ENCODE peak calls at places on chromosome 11, in ten cellular contexts. Y is stimulated activated effector memory CD8-positive, alpha-beta T cell treated with anti-CD3 and anti-CD28 coated beads, Interleukin-12 subunit alpha, Interleukin-12 subunit beta, amount 100 ng/mL, for 72 hours; F is AG04450; I is uterus; H is iPS-NIHi11; D is T-helper 2 cell; Z is stomach; S is cerebellar nuclear complex; W is NCI-H748 treated with DMSO at 0.1 percent for 48 hours; C is NB4. J is an unnamed sample.

GRCh38 chr11:44607987-44608386 is 42.5 kb downstream of the CD82 start:
- DNase-seq in S (no peak), W (no peak), Y (no peak), I (no peak), D (no peak), Z (no peak), C (no peak), H (no peak), F (no peak), J (no peak)

GRCh38 chr11:17805043-17805442 is 70.5 kb downstream of the KCNC1 start:
- DNase-seq in Y (no peak), Z (no peak), H (no peak), D (no peak), I (no peak), C (no peak), F (no peak), W (no peak), S (no peak), J (no peak)

GRCh38 chr11:7892059-7892699 is 38.9 kb downstream of the OR10A6 start:
- DNase-seq in H (no peak), Y (no peak), F (peak), W (no peak), I (no peak), Z (no peak), D (no peak), S (no peak), C (peak), J (no peak)

GRCh38 chr11:61498767-61499341 is 9.7 kb upstream of the LRRC10B start:
- DNase-seq in H (no peak), I (no peak), S (no peak), W (no peak), C (no peak), Y (no peak), D (no peak), Z (no peak), F (no peak), J (no peak)

GRCh38 chr11:4095509-4096230 is 1.1 kb downstream of the RRM1 start:
- DNase-seq in H (no peak), Y (no peak), F (no peak), I (no peak), C (peak), D (no peak), S (no peak), W (no peak), Z (no peak), J (no peak)

GRCh38 chr11:78647986-78648875 is 73.6 kb upstream of the NARS2 start:
- DNase-seq in H (no peak), C (no peak), W (peak), D (no peak), I (no peak), F (no peak), Y (no peak), S (no peak), Z (no peak), J (no peak)

GRCh38 chr11:68047437-68048290 is 8.8 kb downstream of the TCIRG1 start:
- DNase-seq in Y (no peak), Z (no peak), H (no peak), S (no peak), D (no peak), I (no peak), W (no peak), F (no peak), C (no peak), J (no peak)

GRCh38 chr11:94602430-94603372 is 35.5 kb downstream of the PIWIL4 start:
- DNase-seq in S (no peak), Z (peak), Y (no peak), H (no peak), W (no peak), D (no peak), C (peak), I (peak), F (peak), J (no peak)

GRCh38 chr11:12827929-12828812 is 153.9 kb downstream of the TEAD1 start:
- DNase-seq in H (peak), C (peak), D (no peak), Z (peak), W (peak), F (no peak), Y (no peak), I (no peak), S (no peak), J (no peak)

GRCh38 chr11:24872912-24873311 is 376.1 kb downstream of the LUZP2 start:
- DNase-seq in W (no peak), I (no peak), C (no peak), S (no peak), Y (no peak), H (no peak), D (no peak), F (no peak), Z (no peak), J (no peak)

GRCh38 chr11:20529757-20530156 is 69.7 kb upstream of the SLC6A5 start:
- DNase-seq in C (no peak), S (no peak), H (no peak), Y (no peak), F (no peak), I (no peak), D (no peak), W (no peak), Z (no peak), J (no peak)

GRCh38 chr11:8649361-8649760 is 33.1 kb downstream of the TRIM66 start:
- DNase-seq in F (peak), H (no peak), S (no peak), I (no peak), C (no peak), W (no peak), D (no peak), Y (no peak), Z (no peak), J (no peak)

GRCh38 chr11:86162257-86162656 is 82.3 kb upstream of the EED start:
- DNase-seq in Z (no peak), I (peak), Y (no peak), C (peak), H (no peak), W (no peak), F (peak), S (no peak), D (no peak), J (no peak)

GRCh38 chr11:125871391-125872137 is 15.9 kb upstream of the HYLS1 start:
- DNase-seq in H (peak), W (no peak), F (no peak), C (peak), Z (peak), I (no peak), D (no peak), Y (no peak), S (no peak), J (no peak)

GRCh38 chr11:14075118-14075601 is 112.6 kb downstream of the SPON1 start:
- DNase-seq in I (no peak), D (peak), S (no peak), C (peak), Y (peak), H (peak), F (no peak), Z (no peak), W (no peak), J (peak)

GRCh38 chr11:70378506-70379134 is 19.7 kb upstream of the CTTN start:
- DNase-seq in D (no peak), H (no peak), Y (no peak), W (no peak), C (peak), F (no peak), S (no peak), I (no peak), Z (no peak), J (no peak)

GRCh38 chr11:112200252-112200651 is 24.9 kb downstream of the BCO2 start:
- DNase-seq in W (no peak), Y (no peak), Z (no peak), C (peak), F (no peak), I (no peak), D (no peak), H (no peak), S (no peak), J (no peak)

GRCh38 chr11:41431784-41432183 is 27.7 kb downstream of the LRRC4C start:
- DNase-seq in I (no peak), Z (no peak), D (no peak), Y (no peak), C (peak), H (peak), S (no peak), W (no peak), F (no peak), J (no peak)

GRCh38 chr11:60769811-60770210 is 13.1 kb downstream of the MS4A15 start:
- DNase-seq in Y (no peak), F (no peak), Z (no peak), I (no peak), S (no peak), H (no peak), D (no peak), W (no peak), C (no peak), J (no peak)

GRCh38 chr11:995058-995751 is 41.3 kb downstream of the MUC6 start:
- DNase-seq in Y (no peak), S (no peak), D (no peak), I (no peak), C (no peak), H (no peak), F (no peak), Z (no peak), W (no peak), J (no peak)

GRCh38 chr11:130179396-130180306 is 20.1 kb downstream of the ST14 start:
- DNase-seq in C (no peak), S (no peak), F (no peak), D (no peak), I (no peak), Z (no peak), Y (no peak), H (no peak), W (peak), J (no peak)

GRCh38 chr11:11025087-11025486 is 167.2 kb upstream of the ZBED5 start:
- DNase-seq in H (no peak), I (no peak), C (peak), W (no peak), D (no peak), Z (no peak), F (no peak), Y (no peak), S (no peak), J (no peak)

GRCh38 chr11:119496453-119496852 is 73.5 kb upstream of the THY1 start:
- DNase-seq in D (no peak), H (no peak), Z (no peak), C (no peak), W (no peak), S (no peak), F (no peak), Y (no peak), I (no peak), J (no peak)

GRCh38 chr11:86617502-86617901 is 54.9 kb downstream of the ME3 start:
- DNase-seq in Z (no peak), F (no peak), D (no peak), C (no peak), Y (no peak), H (no peak), W (no peak), I (no peak), S (no peak), J (no peak)

GRCh38 chr11:112884012-112884767 is 77.0 kb upstream of the NCAM1 start:
- DNase-seq in W (no peak), D (no peak), Y (no peak), F (no peak), H (no peak), S (no peak), C (no peak), I (peak), Z (no peak), J (no peak)

GRCh38 chr11:13972958-13973357 is 10.4 kb downstream of the SPON1 start:
- DNase-seq in Y (no peak), D (no peak), S (no peak), C (no peak), W (no peak), I (no peak), Z (no peak), H (no peak), F (no peak), J (no peak)